ENCODE peak calls at places on chromosomes 12 and 14, in eight cellular contexts. One of them, this sample, is unnamed.

GRCh38 chr14:57692671-57693070 is 173.2 kb downstream of the SLC35F4 start:
- DNase-seq in LoVo: peak; percentile 22
- DNase-seq in ecto neural progenitor cell: no peak
- DNase-seq in left cardiac atrium: no peak
- DNase-seq in putamen: no peak
- DNase-seq in ELF-1: no peak
- DNase-seq in NCI-H524 treated with DMSO at 0.1 percent for 48 hours: peak; percentile 38
- DNase-seq in stimulated activated CD4-positive, alpha-beta T cell treated with anti-CD3 and anti-CD28 coated beads, Interleukin-2, amount 100 ng/mL, for 24 hours: no peak
- DNase-seq in this sample: no peak

GRCh38 chr14:99574099-99574880 is 29.7 kb downstream of the CCDC85C start:
- DNase-seq in LoVo: peak; percentile 75
- DNase-seq in ecto neural progenitor cell: peak; percentile 79
- DNase-seq in left cardiac atrium: peak; percentile 55
- DNase-seq in putamen: no peak
- DNase-seq in ELF-1: peak; percentile 95
- DNase-seq in NCI-H524 treated with DMSO at 0.1 percent for 48 hours: peak; percentile 60
- DNase-seq in stimulated activated CD4-positive, alpha-beta T cell treated with anti-CD3 and anti-CD28 coated beads, Interleukin-2, amount 100 ng/mL, for 24 hours: no peak
- DNase-seq in this sample: no peak

GRCh38 chr12:109463776-109464175 is 13.3 kb downstream of the KCTD10 start:
- DNase-seq in LoVo: no peak
- DNase-seq in ecto neural progenitor cell: no peak
- DNase-seq in left cardiac atrium: no peak
- DNase-seq in putamen: no peak
- DNase-seq in ELF-1: peak; percentile 14
- DNase-seq in NCI-H524 treated with DMSO at 0.1 percent for 48 hours: no peak
- DNase-seq in stimulated activated CD4-positive, alpha-beta T cell treated with anti-CD3 and anti-CD28 coated beads, Interleukin-2, amount 100 ng/mL, for 24 hours: no peak
- DNase-seq in this sample: no peak

GRCh38 chr14:102180248-102180998 is 40.7 kb downstream of the WDR20 start:
- DNase-seq in LoVo: no peak
- DNase-seq in ecto neural progenitor cell: no peak
- DNase-seq in left cardiac atrium: no peak
- DNase-seq in putamen: no peak
- DNase-seq in ELF-1: no peak
- DNase-seq in NCI-H524 treated with DMSO at 0.1 percent for 48 hours: no peak
- DNase-seq in stimulated activated CD4-positive, alpha-beta T cell treated with anti-CD3 and anti-CD28 coated beads, Interleukin-2, amount 100 ng/mL, for 24 hours: no peak
- DNase-seq in this sample: no peak

GRCh38 chr12:116466536-116466935 is 92.6 kb upstream of the MAP1LC3B2 start:
- DNase-seq in LoVo: no peak
- DNase-seq in ecto neural progenitor cell: no peak
- DNase-seq in left cardiac atrium: no peak
- DNase-seq in putamen: no peak
- DNase-seq in ELF-1: peak; percentile 25
- DNase-seq in NCI-H524 treated with DMSO at 0.1 percent for 48 hours: no peak
- DNase-seq in stimulated activated CD4-positive, alpha-beta T cell treated with anti-CD3 and anti-CD28 coated beads, Interleukin-2, amount 100 ng/mL, for 24 hours: no peak
- DNase-seq in this sample: no peak

GRCh38 chr12:87405918-87406317 is 623.3 kb downstream of the C12orf50 start:
- DNase-seq in LoVo: no peak
- DNase-seq in ecto neural progenitor cell: no peak
- DNase-seq in left cardiac atrium: no peak
- DNase-seq in putamen: no peak
- DNase-seq in ELF-1: no peak
- DNase-seq in NCI-H524 treated with DMSO at 0.1 percent for 48 hours: no peak
- DNase-seq in stimulated activated CD4-positive, alpha-beta T cell treated with anti-CD3 and anti-CD28 coated beads, Interleukin-2, amount 100 ng/mL, for 24 hours: no peak
- DNase-seq in this sample: no peak

GRCh38 chr12:130953783-130954543 is at the start of gene ADGRD1:
- DNase-seq in LoVo: no peak
- DNase-seq in ecto neural progenitor cell: peak; percentile 61
- DNase-seq in left cardiac atrium: peak; percentile 69
- DNase-seq in putamen: peak; percentile 23
- DNase-seq in ELF-1: peak; percentile 62
- DNase-seq in NCI-H524 treated with DMSO at 0.1 percent for 48 hours: no peak
- DNase-seq in stimulated activated CD4-positive, alpha-beta T cell treated with anti-CD3 and anti-CD28 coated beads, Interleukin-2, amount 100 ng/mL, for 24 hours: no peak
- DNase-seq in this sample: no peak

GRCh38 chr14:64561631-64562030 is 11.9 kb downstream of the PPP1R36 start:
- DNase-seq in LoVo: no peak
- DNase-seq in ecto neural progenitor cell: no peak
- DNase-seq in left cardiac atrium: no peak
- DNase-seq in putamen: no peak
- DNase-seq in ELF-1: no peak
- DNase-seq in NCI-H524 treated with DMSO at 0.1 percent for 48 hours: no peak
- DNase-seq in stimulated activated CD4-positive, alpha-beta T cell treated with anti-CD3 and anti-CD28 coated beads, Interleukin-2, amount 100 ng/mL, for 24 hours: no peak
- DNase-seq in this sample: no peak

GRCh38 chr14:36173161-36173560 is 3.4 kb downstream of the PTCSC3 start:
- DNase-seq in LoVo: no peak
- DNase-seq in ecto neural progenitor cell: no peak
- DNase-seq in left cardiac atrium: no peak
- DNase-seq in putamen: peak; percentile 12
- DNase-seq in ELF-1: no peak
- DNase-seq in NCI-H524 treated with DMSO at 0.1 percent for 48 hours: no peak
- DNase-seq in stimulated activated CD4-positive, alpha-beta T cell treated with anti-CD3 and anti-CD28 coated beads, Interleukin-2, amount 100 ng/mL, for 24 hours: no peak
- DNase-seq in this sample: no peak

GRCh38 chr12:60333461-60333860 is 737.6 kb downstream of the SLC16A7 start:
- DNase-seq in LoVo: no peak
- DNase-seq in ecto neural progenitor cell: no peak
- DNase-seq in left cardiac atrium: no peak
- DNase-seq in putamen: no peak
- DNase-seq in ELF-1: no peak
- DNase-seq in NCI-H524 treated with DMSO at 0.1 percent for 48 hours: no peak
- DNase-seq in stimulated activated CD4-positive, alpha-beta T cell treated with anti-CD3 and anti-CD28 coated beads, Interleukin-2, amount 100 ng/mL, for 24 hours: no peak
- DNase-seq in this sample: no peak

GRCh38 chr12:12628013-12628412 is 16.3 kb downstream of the CREBL2 start:
- DNase-seq in LoVo: no peak
- DNase-seq in ecto neural progenitor cell: no peak
- DNase-seq in left cardiac atrium: no peak
- DNase-seq in putamen: no peak
- DNase-seq in ELF-1: no peak
- DNase-seq in NCI-H524 treated with DMSO at 0.1 percent for 48 hours: no peak
- DNase-seq in stimulated activated CD4-positive, alpha-beta T cell treated with anti-CD3 and anti-CD28 coated beads, Interleukin-2, amount 100 ng/mL, for 24 hours: no peak
- DNase-seq in this sample: no peak

GRCh38 chr12:5220835-5221234 is 177.2 kb downstream of the KCNA5 start:
- DNase-seq in LoVo: no peak
- DNase-seq in ecto neural progenitor cell: no peak
- DNase-seq in left cardiac atrium: no peak
- DNase-seq in putamen: no peak
- DNase-seq in ELF-1: peak; percentile 75
- DNase-seq in NCI-H524 treated with DMSO at 0.1 percent for 48 hours: no peak
- DNase-seq in stimulated activated CD4-positive, alpha-beta T cell treated with anti-CD3 and anti-CD28 coated beads, Interleukin-2, amount 100 ng/mL, for 24 hours: peak; percentile 14
- DNase-seq in this sample: peak; percentile 79

GRCh38 chr14:75279739-75280447 is 1.3 kb downstream of the FOS start:
- DNase-seq in LoVo: no peak
- DNase-seq in ecto neural progenitor cell: no peak
- DNase-seq in left cardiac atrium: peak; percentile 58
- DNase-seq in putamen: no peak
- DNase-seq in ELF-1: peak; percentile 65
- DNase-seq in NCI-H524 treated with DMSO at 0.1 percent for 48 hours: no peak
- DNase-seq in stimulated activated CD4-positive, alpha-beta T cell treated with anti-CD3 and anti-CD28 coated beads, Interleukin-2, amount 100 ng/mL, for 24 hours: no peak
- DNase-seq in this sample: no peak

GRCh38 chr14:41873379-41874034 is 266.8 kb downstream of the LRFN5 start:
- DNase-seq in LoVo: no peak
- DNase-seq in ecto neural progenitor cell: no peak
- DNase-seq in left cardiac atrium: no peak
- DNase-seq in putamen: no peak
- DNase-seq in ELF-1: no peak
- DNase-seq in NCI-H524 treated with DMSO at 0.1 percent for 48 hours: no peak
- DNase-seq in stimulated activated CD4-positive, alpha-beta T cell treated with anti-CD3 and anti-CD28 coated beads, Interleukin-2, amount 100 ng/mL, for 24 hours: no peak
- DNase-seq in this sample: no peak

GRCh38 chr14:34220921-34221320 is 241.1 kb downstream of the SPTSSA start:
- DNase-seq in LoVo: no peak
- DNase-seq in ecto neural progenitor cell: no peak
- DNase-seq in left cardiac atrium: no peak
- DNase-seq in putamen: no peak
- DNase-seq in ELF-1: no peak
- DNase-seq in NCI-H524 treated with DMSO at 0.1 percent for 48 hours: no peak
- DNase-seq in stimulated activated CD4-positive, alpha-beta T cell treated with anti-CD3 and anti-CD28 coated beads, Interleukin-2, amount 100 ng/mL, for 24 hours: peak; percentile 10
- DNase-seq in this sample: peak; percentile 57

This sample was measured in DND-41.